ENCODE peak calls at places on chromosomes 7 and 10, in nine cellular contexts. E is GM20000, T is dorsolateral prefrontal cortex, H is psoas muscle, U is fibroblast of villous mesenchyme, A is GM13977, Q is hepatocyte, P is cardiac fibroblast, R is left ventricle myocardium inferior. Y is an unnamed sample.

GRCh38 chr7:74604326-74605020 is 53.0 kb upstream of the GTF2I start:
- DNase-seq in P (no peak), U (no peak), R (peak; percentile 36), H (peak; percentile 79), Q (no peak), T (peak; percentile 14), E (no peak), A (no peak), Y (no peak)

GRCh38 chr7:134780166-134780853 is 876 bp downstream of the CALD1 start:
- DNase-seq in T (no peak), U (peak; percentile 30), A (no peak), R (no peak), Q (no peak), H (no peak), P (peak; percentile 60), E (no peak), Y (no peak)

GRCh38 chr10:70283445-70284399 is at the start of gene NPFFR1:
- DNase-seq in R (no peak), U (no peak), H (no peak), T (no peak), P (no peak), Q (peak; percentile 28), A (no peak), E (no peak), Y (peak; percentile 75)

GRCh38 chr7:151786241-151786640 is 90.7 kb downstream of the PRKAG2 start:
- DNase-seq in T (no peak), U (no peak), Q (no peak), E (no peak), H (no peak), R (no peak), P (no peak), A (no peak), Y (peak; percentile 67)

GRCh38 chr7:29684787-29685650 is 121.3 kb upstream of the WIPF3 start:
- DNase-seq in E (peak; percentile 41), A (peak; percentile 49), H (peak; percentile 85), R (peak; percentile 83), P (peak; percentile 73), U (peak; percentile 57), Q (peak; percentile 90), T (peak; percentile 80), Y (peak; percentile 93)

GRCh38 chr10:94012834-94013830 is 19.4 kb downstream of the PLCE1 start:
- DNase-seq in E (no peak), A (no peak), R (no peak), T (no peak), Q (no peak), U (no peak), P (peak; percentile 14), H (no peak), Y (no peak)

GRCh38 chr7:45939574-45939973 is 18.5 kb upstream of the IGFBP3 start:
- DNase-seq in P (no peak), Q (no peak), A (no peak), R (no peak), T (no peak), H (no peak), E (no peak), U (no peak), Y (no peak)

GRCh38 chr10:24617771-24618396 is 105.8 kb downstream of the ARHGAP21 start:
- DNase-seq in U (peak; percentile 57), H (peak; percentile 66), T (peak; percentile 34), R (peak; percentile 52), A (peak; percentile 11), P (peak; percentile 65), Q (peak; percentile 52), E (peak; percentile 18), Y (peak; percentile 35)

GRCh38 chr10:113897693-113898618 is 43.5 kb downstream of the NHLRC2 start:
- DNase-seq in P (no peak), H (no peak), R (peak; percentile 44), T (no peak), E (no peak), U (peak; percentile 19), A (no peak), Q (no peak), Y (no peak)

GRCh38 chr7:112080974-112081373 is 125.2 kb downstream of the DOCK4 start:
- DNase-seq in R (no peak), T (no peak), E (no peak), U (peak; percentile 63), H (no peak), A (no peak), P (peak; percentile 80), Q (no peak), Y (no peak)

GRCh38 chr7:47653550-47654351 is 71.8 kb upstream of the TNS3 start:
- DNase-seq in P (peak; percentile 86), A (no peak), H (no peak), E (no peak), T (no peak), R (no peak), U (peak; percentile 55), Q (no peak), Y (no peak)

GRCh38 chr10:91698258-91698657 is 65.4 kb upstream of the PPP1R3C start:
- DNase-seq in R (no peak), U (no peak), E (no peak), P (no peak), T (no peak), H (no peak), Q (no peak), A (no peak), Y (peak; percentile 44)

GRCh38 chr7:5690931-5691461 is 90.5 kb downstream of the RNF216 start:
- DNase-seq in P (peak; percentile 35), A (no peak), T (peak; percentile 54), Q (no peak), E (no peak), R (peak; percentile 68), H (peak; percentile 57), U (peak; percentile 68), Y (peak; percentile 82)

GRCh38 chr7:40658731-40659130 is 523.9 kb downstream of the SUGCT start:
- DNase-seq in E (no peak), H (no peak), Q (no peak), P (peak; percentile 44), A (no peak), T (no peak), R (no peak), U (no peak), Y (no peak)

GRCh38 chr7:91164531-91164930 is 99.7 kb upstream of the FZD1 start:
- DNase-seq in A (no peak), Q (no peak), T (no peak), E (no peak), R (no peak), U (no peak), H (no peak), P (no peak), Y (no peak)

GRCh38 chr10:14062528-14063260 is 268.0 kb downstream of the FRMD4A start:
- DNase-seq in Q (no peak), T (no peak), H (no peak), R (no peak), P (peak; percentile 25), U (peak; percentile 91), E (no peak), A (no peak), Y (no peak)

GRCh38 chr10:132933308-132934042 is 8.9 kb downstream of the CFAP46 start:
- DNase-seq in Q (no peak), A (no peak), H (no peak), P (no peak), E (no peak), T (no peak), U (no peak), R (no peak), Y (peak; percentile 64)

DNA sequence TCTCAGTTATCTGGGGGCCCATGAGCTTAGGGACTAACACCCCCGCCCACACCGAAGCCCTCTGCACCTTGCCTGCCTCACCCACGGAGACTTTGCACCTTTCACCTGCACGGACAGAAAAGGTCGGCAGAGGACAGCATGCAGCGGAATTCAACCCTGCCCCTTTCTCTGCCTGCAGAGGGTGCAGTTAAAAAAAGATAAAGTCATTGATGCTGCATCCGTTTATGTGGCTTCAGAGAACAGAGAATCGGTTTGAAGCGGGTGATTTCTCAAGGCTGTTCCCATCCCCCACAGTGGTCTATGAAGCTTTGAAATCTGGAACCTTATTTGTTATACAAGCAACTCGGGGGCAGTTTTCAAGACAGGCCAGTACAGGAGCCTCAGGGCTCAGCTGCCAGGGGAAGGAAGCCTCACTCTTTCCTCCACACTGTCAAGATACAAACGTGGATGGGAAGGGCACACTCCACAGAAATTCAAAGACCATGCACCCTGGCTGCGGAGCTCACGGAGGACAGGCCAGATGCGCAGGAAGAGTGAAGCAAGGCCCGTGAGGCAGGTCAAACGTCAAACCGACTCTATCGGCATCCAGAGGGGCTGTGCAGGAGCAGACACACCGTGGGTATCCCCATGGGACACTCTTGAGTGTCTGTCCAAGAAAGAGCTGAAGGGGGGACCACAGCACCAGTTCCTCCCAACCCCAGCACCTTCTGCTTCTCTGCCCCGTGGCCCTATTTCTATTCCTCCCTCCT is 66.3 kb downstream of the INSIG1 start:
- DNase-seq in R (no peak), E (no peak), Q (no peak), P (no peak), U (no peak), H (no peak), T (no peak), A (no peak), Y (peak; percentile 20)
- TF ChIP-seq CTCF in R (no peak), E (peak; percentile 15), Q (no peak), P (no peak), U (no peak), H (no peak), T (no peak), A (no peak), Y (no peak)

GRCh38 chr10:48459270-48460147 is 145.4 kb downstream of the ARHGAP22 start:
- DNase-seq in E (no peak), T (no peak), U (no peak), A (no peak), Q (no peak), R (no peak), H (no peak), P (no peak), Y (peak; percentile 63)
- TF ChIP-seq CTCF in E (no peak), T (no peak), U (no peak), A (peak; percentile 16), Q (no peak), R (no peak), H (no peak), P (no peak), Y (no peak)

DNA sequence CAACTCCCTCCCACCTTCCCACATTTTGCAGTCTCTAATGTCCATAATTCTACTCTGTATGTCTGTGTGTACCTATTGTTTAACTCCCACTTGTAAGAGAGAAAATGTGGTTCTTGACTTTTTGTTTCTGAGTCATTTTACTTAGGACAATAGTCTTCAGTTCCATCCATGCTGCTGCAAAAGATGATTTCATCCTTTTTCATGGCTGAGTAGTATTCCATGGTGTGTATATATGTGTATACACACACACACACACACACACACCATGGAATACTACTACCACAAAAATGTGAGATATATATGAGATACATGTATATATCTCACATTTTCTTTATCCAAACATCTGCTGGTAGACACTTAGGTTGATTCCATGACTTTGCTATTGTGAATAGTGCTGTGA is 182.1 kb upstream of the GALNT17 start:
- DNase-seq in P (no peak), R (no peak), H (no peak), E (no peak), A (no peak), Q (no peak), U (no peak), T (no peak), Y (no peak)
- TF ChIP-seq CTCF in P (no peak), R (no peak), H (no peak), E (no peak), A (no peak), Q (no peak), U (no peak), T (no peak), Y (no peak)

DNA sequence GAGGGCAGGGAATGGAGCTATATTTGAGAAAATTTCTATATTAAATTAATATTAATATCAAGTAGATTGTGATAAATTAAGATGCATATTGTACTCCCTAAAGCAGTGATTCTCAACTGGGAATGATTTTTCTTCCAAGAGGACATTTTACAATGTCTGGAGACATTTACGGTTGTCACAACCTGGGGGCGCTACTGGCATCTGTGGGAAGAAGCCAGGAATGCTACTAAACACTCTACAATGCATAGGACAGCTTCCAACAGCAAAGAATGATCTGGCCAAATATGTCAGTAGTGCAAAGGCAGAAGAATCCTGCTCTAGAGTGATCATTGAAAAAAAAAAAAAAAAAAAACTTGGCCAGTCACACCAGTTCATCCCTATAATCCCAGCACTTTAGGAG is 100.0 kb downstream of the LSM5 start:
- DNase-seq in P (no peak), A (no peak), Q (no peak), R (no peak), U (no peak), E (no peak), H (no peak), T (no peak), Y (no peak)
- TF ChIP-seq CTCF in P (no peak), A (no peak), Q (no peak), R (no peak), U (no peak), E (no peak), H (no peak), T (no peak), Y (no peak)

Y was measured in kidney.